ENCODE peak calls at places on chromosomes 5 and 9, in seven cellular contexts. N is Ammon's horn, Z is GM04503, O is pancreas, R is A549, P is left cardiac atrium, M is Peyer's patch. V is an unnamed sample.

GRCh38 chr9:133684461-133685361 is 48.5 kb downstream of the DBH start:
- DNase-seq in N (peak), Z (no peak), O (peak), R (no peak), P (peak), M (no peak), V (no peak)

GRCh38 chr9:133347515-133347984 is 381 bp downstream of the MED22 start:
- DNase-seq in N (no peak), Z (no peak), O (peak), R (no peak), P (peak), M (no peak), V (no peak)

GRCh38 chr5:145867806-145868205 is 5.0 kb downstream of the GRXCR2 start:
- DNase-seq in N (no peak), Z (no peak), O (no peak), R (no peak), P (no peak), M (no peak), V (no peak)

GRCh38 chr5:62649025-62649424 is 70.4 kb downstream of the LRRC70 start:
- DNase-seq in N (no peak), Z (no peak), O (no peak), R (no peak), P (no peak), M (no peak), V (no peak)

GRCh38 chr9:36781532-36781931 is 208.8 kb downstream of the MELK start:
- DNase-seq in N (no peak), Z (no peak), O (no peak), R (no peak), P (no peak), M (no peak), V (no peak)

GRCh38 chr5:168691891-168692290 is 112.7 kb upstream of the PANK3 start:
- DNase-seq in N (no peak), Z (no peak), O (no peak), R (no peak), P (no peak), M (no peak), V (no peak)

GRCh38 chr5:179313849-179314521 is 31.3 kb downstream of the ADAMTS2 start:
- DNase-seq in N (peak), Z (peak), O (peak), R (no peak), P (peak), M (no peak), V (no peak)

GRCh38 chr9:83062653-83063527 is at the start of gene RASEF:
- DNase-seq in N (no peak), Z (no peak), O (peak), R (peak), P (peak), M (no peak), V (peak)

GRCh38 chr5:169450464-169450863 is 133.1 kb upstream of the SPDL1 start:
- DNase-seq in N (no peak), Z (no peak), O (no peak), R (no peak), P (no peak), M (no peak), V (no peak)

GRCh38 chr9:137279741-137280477 is 2.4 kb downstream of the TOR4A start:
- DNase-seq in N (no peak), Z (no peak), O (no peak), R (no peak), P (no peak), M (no peak), V (no peak)

GRCh38 chr9:22415941-22416691 is 30.5 kb upstream of the DMRTA1 start:
- DNase-seq in N (no peak), Z (no peak), O (no peak), R (no peak), P (no peak), M (no peak), V (no peak)

GRCh38 chr9:3585616-3586015 is 59.8 kb upstream of the RFX3 start:
- DNase-seq in N (peak), Z (no peak), O (no peak), R (no peak), P (no peak), M (no peak), V (no peak)

GRCh38 chr9:117732494-117732893 is 28.3 kb downstream of the TLR4 start:
- DNase-seq in N (no peak), Z (no peak), O (no peak), R (no peak), P (no peak), M (no peak), V (no peak)

GRCh38 chr9:35651964-35652828 is 1.5 kb upstream of the SIT1 start:
- DNase-seq in N (no peak), Z (no peak), O (no peak), R (no peak), P (no peak), M (no peak), V (peak)

GRCh38 chr5:135739383-135739961 is 95.0 kb upstream of the SLC25A48 start:
- DNase-seq in N (no peak), Z (peak), O (no peak), R (no peak), P (no peak), M (no peak), V (no peak)

GRCh38 chr5:14039576-14039975 is 95.1 kb upstream of the DNAH5 start:
- DNase-seq in N (no peak), Z (no peak), O (no peak), R (peak), P (no peak), M (no peak), V (no peak)

GRCh38 chr9:124797343-124798103 is 20.6 kb downstream of the OLFML2A start:
- DNase-seq in N (no peak), Z (no peak), O (peak), R (no peak), P (no peak), M (no peak), V (no peak)

GRCh38 chr5:98734646-98735045 is 38.8 kb upstream of the RGMB start:
- DNase-seq in N (no peak), Z (no peak), O (no peak), R (no peak), P (no peak), M (no peak), V (no peak)

GRCh38 chr5:29516224-29516623 is 1677.3 kb upstream of the CDH6 start:
- DNase-seq in N (no peak), Z (no peak), O (no peak), R (no peak), P (no peak), M (no peak), V (no peak)

GRCh38 chr9:77952641-77953341 is 78.8 kb downstream of the GNAQ start:
- DNase-seq in N (no peak), Z (no peak), O (no peak), R (no peak), P (no peak), M (no peak), V (no peak)

GRCh38 chr9:115398313-115398650 is 280.3 kb upstream of the TNC start:
- DNase-seq in N (no peak), Z (no peak), O (no peak), R (no peak), P (no peak), M (no peak), V (no peak)

GRCh38 chr5:150485770-150486401 is 22.0 kb upstream of the NDST1 start:
- DNase-seq in N (no peak), Z (no peak), O (peak), R (peak), P (peak), M (peak), V (peak)